ENCODE peak calls at places on chromosomes 1 and 21, in five cellular contexts. Z, J, V, C and H are unnamed samples.

GRCh38 chr1:214840366-214840765 is 237.4 kb downstream of the CENPF start:
- DNase-seq in Z (no peak), J (no peak), V (no peak), C (no peak), H (no peak)

GRCh38 chr1:41819069-41819468 is 99.7 kb downstream of the HIVEP3 start:
- DNase-seq in Z (no peak), J (no peak), V (no peak), C (no peak), H (no peak)

GRCh38 chr1:182146286-182146685 is 84.8 kb upstream of the ZNF648 start:
- DNase-seq in Z (peak), J (no peak), V (no peak), C (no peak), H (no peak)

GRCh38 chr21:41772351-41773080 is 5.7 kb upstream of the RIPK4 start:
- DNase-seq in Z (no peak), J (no peak), V (no peak), C (no peak), H (no peak)

GRCh38 chr1:186374313-186375151 is 521 bp downstream of the TPR start:
- DNase-seq in Z (peak), J (peak), V (no peak), C (peak), H (no peak)

GRCh38 chr1:39164256-39164655 is 40.2 kb upstream of the MACF1 start:
- DNase-seq in Z (no peak), J (no peak), V (no peak), C (no peak), H (no peak)

GRCh38 chr1:221726331-221726692 is 15.6 kb downstream of the DUSP10 start:
- DNase-seq in Z (no peak), J (no peak), V (no peak), C (no peak), H (no peak)

GRCh38 chr1:171506525-171507304 is 21.4 kb downstream of the PRRC2C start:
- DNase-seq in Z (no peak), J (no peak), V (no peak), C (no peak), H (no peak)

GRCh38 chr1:156412653-156413309 is 43.8 kb downstream of the RHBG start:
- DNase-seq in Z (no peak), J (no peak), V (no peak), C (no peak), H (no peak)

GRCh38 chr1:12436817-12437599 is 181.0 kb downstream of the DHRS3 start:
- DNase-seq in Z (no peak), J (no peak), V (no peak), C (no peak), H (no peak)

GRCh38 chr1:70429219-70429618 is 18.2 kb downstream of the CTH start:
- DNase-seq in Z (no peak), J (no peak), V (no peak), C (no peak), H (no peak)

GRCh38 chr1:14653461-14653960 is 55.0 kb downstream of the KAZN start:
- DNase-seq in Z (no peak), J (no peak), V (no peak), C (no peak), H (no peak)

GRCh38 chr1:192739476-192740184 is 69.2 kb upstream of the RGS2 start:
- DNase-seq in Z (no peak), J (no peak), V (no peak), C (no peak), H (no peak)

GRCh38 chr1:143736562-143736961 is 235.2 kb downstream of the FAM72C start:
- DNase-seq in Z (no peak), J (no peak), V (no peak), C (no peak), H (no peak)

GRCh38 chr1:29962831-29963247 is 726.5 kb downstream of the PTPRU start:
- DNase-seq in Z (no peak), J (no peak), V (no peak), C (no peak), H (no peak)

GRCh38 chr1:87200875-87201638 is 127.6 kb upstream of the LMO4 start:
- DNase-seq in Z (no peak), J (no peak), V (no peak), C (no peak), H (no peak)

GRCh38 chr1:87194271-87194774 is 134.4 kb upstream of the LMO4 start:
- DNase-seq in Z (no peak), J (no peak), V (no peak), C (no peak), H (no peak)

GRCh38 chr1:87194856-87195255 is 133.8 kb upstream of the LMO4 start:
- DNase-seq in Z (no peak), J (no peak), V (no peak), C (no peak), H (no peak)

GRCh38 chr1:87197156-87197555 is 131.5 kb upstream of the LMO4 start:
- DNase-seq in Z (no peak), J (no peak), V (no peak), C (no peak), H (no peak)

GRCh38 chr1:87196110-87196509 is 132.6 kb upstream of the LMO4 start:
- DNase-seq in Z (no peak), J (no peak), V (no peak), C (no peak), H (no peak)
- H3K27ac ChIP-seq in Z (no peak), J (no peak), V (no peak), C (no peak), H (no peak)

DNA sequence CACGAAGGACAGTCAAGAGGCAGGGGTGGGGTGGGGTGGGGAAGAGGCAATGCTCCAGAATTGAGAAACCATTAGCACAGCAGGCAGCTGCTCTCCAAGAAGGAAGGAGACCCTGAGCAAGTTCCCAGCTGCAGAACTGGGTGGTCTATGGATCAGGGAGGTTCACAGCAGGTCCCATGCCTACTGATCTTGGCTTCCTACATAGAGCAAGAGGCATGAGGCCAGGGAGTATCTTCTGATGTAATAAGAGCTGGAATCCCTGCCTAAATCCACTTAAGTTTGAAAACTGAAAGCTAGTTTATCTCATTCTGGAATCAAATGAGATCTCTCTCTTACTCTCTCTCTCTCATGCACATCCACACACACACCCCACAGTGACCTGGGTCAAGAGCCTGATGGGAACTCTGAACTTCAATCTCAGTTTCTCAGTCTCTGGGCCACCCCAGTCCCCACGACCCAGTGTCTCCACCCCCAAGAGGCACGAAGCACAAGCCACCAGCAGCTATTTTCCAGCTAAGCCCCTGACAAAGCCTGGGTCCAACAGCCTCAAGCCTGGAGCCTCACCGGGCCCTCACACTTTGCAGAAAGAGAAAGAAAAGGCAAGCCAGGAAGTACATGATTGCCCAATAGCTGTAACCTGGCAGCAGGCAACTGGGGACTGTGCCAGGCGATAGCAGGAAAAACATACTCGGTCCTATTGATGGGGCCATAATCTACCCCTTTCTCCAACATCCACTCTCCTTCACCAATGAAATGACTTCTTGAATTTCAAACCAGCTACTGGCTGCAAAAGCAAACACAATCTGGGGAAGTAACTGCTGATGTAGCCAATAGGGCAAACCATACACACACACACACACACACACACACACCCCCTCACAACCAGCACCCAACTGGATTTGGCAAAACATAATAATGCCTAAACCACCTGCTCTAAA is 2.2 kb downstream of the NUAK2 start:
- DNase-seq in Z (peak), J (no peak), V (peak), C (peak), H (peak)
- H3K27ac ChIP-seq in Z (peak), J (no peak), V (no peak), C (peak), H (peak)

GRCh38 chr1:110877364-110877763 is 4.4 kb downstream of the CD53 start:
- DNase-seq in Z (no peak), J (no peak), V (no peak), C (no peak), H (no peak)

GRCh38 chr1:110877776-110878175 is 4.8 kb downstream of the CD53 start:
- DNase-seq in Z (no peak), J (no peak), V (no peak), C (no peak), H (no peak)

GRCh38 chr1:110875216-110875731 is 2.3 kb downstream of the CD53 start:
- DNase-seq in Z (peak), J (no peak), V (no peak), C (no peak), H (no peak)

GRCh38 chr1:110878993-110879392 is 6.0 kb downstream of the CD53 start:
- DNase-seq in Z (no peak), J (no peak), V (no peak), C (no peak), H (no peak)

DNA sequence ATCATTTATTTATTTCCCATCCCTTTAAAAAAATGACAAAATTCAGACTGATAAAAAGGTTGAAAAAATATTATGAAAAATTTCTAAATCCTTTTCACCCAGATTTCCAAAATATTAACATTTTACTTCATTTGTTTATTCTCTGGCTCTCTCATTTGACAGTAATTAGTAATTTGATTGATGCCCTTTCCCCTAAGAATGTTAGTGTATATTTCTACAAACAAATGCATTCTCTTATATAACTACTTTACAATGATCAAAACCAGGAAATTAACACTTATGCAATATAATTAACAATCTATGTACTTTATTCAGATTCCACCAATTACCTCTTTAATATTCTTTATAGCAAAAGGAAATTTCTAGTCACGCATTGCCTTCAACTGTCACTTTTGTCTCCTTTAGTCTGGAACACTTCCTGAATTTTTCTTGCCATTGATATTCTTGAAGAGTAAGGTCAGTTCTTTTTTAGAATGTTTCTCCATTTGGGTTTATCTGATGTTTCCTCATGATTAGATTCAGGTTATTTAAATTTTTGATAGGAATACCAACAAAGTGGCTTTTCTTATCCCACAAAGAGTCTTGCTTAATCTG is 3.9 kb downstream of the CD53 start:
- DNase-seq in Z (no peak), J (no peak), V (no peak), C (no peak), H (no peak)
- H3K27ac ChIP-seq in Z (no peak), J (no peak), V (no peak), C (no peak), H (no peak)

GRCh38 chr1:94629259-94630181 is 88.0 kb upstream of the F3 start:
- DNase-seq in Z (no peak), J (no peak), V (no peak), C (no peak), H (no peak)
- H3K27ac ChIP-seq in Z (no peak), J (no peak), V (no peak), C (no peak), H (no peak)

GRCh38 chr1:234658143-234658542 is 48.2 kb upstream of the IRF2BP2 start:
- DNase-seq in Z (peak), J (no peak), V (no peak), C (no peak), H (peak)
- H3K27ac ChIP-seq in Z (peak), J (no peak), V (no peak), C (peak), H (no peak)

DNA sequence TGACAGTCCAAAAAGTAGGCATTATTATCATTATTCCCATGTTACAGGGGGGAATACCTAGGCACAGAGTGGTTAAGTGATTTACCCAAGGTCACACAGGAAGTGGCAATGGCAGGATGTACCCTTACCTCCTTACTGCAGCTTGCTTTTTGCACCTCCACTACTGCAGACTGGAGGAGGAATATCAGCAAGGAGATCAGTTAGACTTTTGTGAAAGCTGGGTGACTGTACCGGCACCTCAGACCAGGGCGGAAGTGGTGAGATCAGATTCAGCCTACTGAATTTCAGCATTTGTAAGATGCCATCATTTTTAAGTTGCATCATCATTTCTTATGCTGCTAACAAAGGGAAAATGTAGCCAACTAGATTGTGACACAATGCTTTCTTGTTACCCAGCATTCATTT is 4.5 kb downstream of the ADARB1 start:
- DNase-seq in Z (peak), J (no peak), V (no peak), C (no peak), H (no peak)
- H3K27ac ChIP-seq in Z (no peak), J (no peak), V (no peak), C (no peak), H (peak)

GRCh38 chr1:23427550-23427949 is 3.0 kb upstream of the TCEA3 start:
- DNase-seq in Z (no peak), J (no peak), V (no peak), C (no peak), H (no peak)
- H3K27ac ChIP-seq in Z (no peak), J (no peak), V (no peak), C (no peak), H (no peak)

DNA sequence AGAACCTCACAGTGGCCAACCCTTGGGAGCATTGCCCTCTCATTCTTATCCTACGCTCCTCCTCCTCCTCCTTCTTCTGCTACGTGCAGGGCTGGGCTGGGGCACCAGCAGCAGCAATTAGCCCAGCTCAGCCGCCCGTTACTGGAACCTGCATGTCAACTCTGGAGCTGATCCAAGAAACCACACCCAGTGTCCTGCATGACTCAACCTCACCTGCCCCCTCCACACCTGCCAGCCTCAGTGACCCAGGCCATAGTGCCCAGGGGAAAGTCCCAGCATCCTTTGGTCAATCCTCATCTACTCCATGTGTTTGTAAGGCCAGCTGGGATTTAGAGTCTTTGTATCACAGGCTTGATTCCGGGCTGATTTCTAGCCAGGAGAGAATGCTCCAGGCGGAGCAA is 12.6 kb downstream of the ELF3 start:
- DNase-seq in Z (peak), J (no peak), V (no peak), C (no peak), H (peak)
- H3K27ac ChIP-seq in Z (peak), J (no peak), V (no peak), C (no peak), H (peak)

GRCh38 chr1:61279570-61279969 is 197.2 kb downstream of the NFIA start:
- DNase-seq in Z (no peak), J (no peak), V (peak), C (no peak), H (no peak)
- H3K27ac ChIP-seq in Z (peak), J (no peak), V (no peak), C (peak), H (no peak)